ENCODE peak calls at places on chromosome 1, in four cellular contexts. Q is adrenal gland, O is astrocyte, H is H1. Y is an unnamed sample. For H3K36me3 and H3K9me3, the result is how much of the 10 kb centered on the place peaks cover.

GRCh38 chr1:182141040-182141439 is 79.5 kb upstream of the ZNF648 start:
- DNase-seq in H (no peak), Q (no peak), O (no peak), Y (no peak)

GRCh38 chr1:201686709-201687455 is 142.1 kb upstream of the IPO9 start:
- DNase-seq in H (no peak), O (no peak), Q (no peak), Y (no peak)

GRCh38 chr1:60765204-60765603 is 317.2 kb upstream of the NFIA start:
- DNase-seq in Q (peak), O (no peak), H (no peak), Y (peak)

GRCh38 chr1:151156515-151156819 is at the start of gene TNFAIP8L2:
- DNase-seq in H (no peak), O (no peak), Q (peak), Y (no peak)

GRCh38 chr1:236395780-236396664 is 1.9 kb downstream of the EDARADD start:
- DNase-seq in H (peak), Q (no peak), O (no peak), Y (peak)

GRCh38 chr1:212827377-212827776 is 20.1 kb downstream of the SPATA45 start:
- DNase-seq in H (no peak), Q (no peak), O (no peak), Y (no peak)

GRCh38 chr1:185920602-185921001 is 186.4 kb downstream of the HMCN1 start:
- DNase-seq in H (no peak), O (no peak), Q (no peak), Y (no peak)

GRCh38 chr1:24743404-24744211 is 1.6 kb upstream of the CLIC4 start:
- DNase-seq in H (no peak), Q (no peak), O (peak), Y (no peak)

GRCh38 chr1:37811027-37811655 is 3.1 kb upstream of the YRDC start:
- DNase-seq in O (peak), Q (peak), H (peak), Y (no peak)

GRCh38 chr1:156012051-156012817 is 8.5 kb downstream of the SSR2 start:
- DNase-seq in O (no peak), Q (no peak), H (no peak), Y (no peak)

GRCh38 chr1:17128361-17128760 is 9.1 kb upstream of the PADI2 start:
- DNase-seq in H (no peak), O (peak), Q (peak), Y (no peak)

GRCh38 chr1:119915517-119915916 is 19.2 kb upstream of the ADAM30 start:
- DNase-seq in Q (no peak), H (no peak), O (no peak), Y (no peak)
- H3K36me3 ChIP-seq in Q (under half), H (under half), O (half or more), Y (under half)

GRCh38 chr1:41318135-41318534 is 43.1 kb upstream of the FOXO6 start:
- DNase-seq in Q (no peak), H (peak), O (no peak), Y (no peak)

GRCh38 chr1:41319803-41320711 is 41.2 kb upstream of the FOXO6 start:
- DNase-seq in H (peak), Q (peak), O (no peak), Y (no peak)

GRCh38 chr1:41320860-41321259 is 40.4 kb upstream of the FOXO6 start:
- DNase-seq in H (peak), Q (no peak), O (no peak), Y (no peak)

GRCh38 chr1:41317356-41317755 is 43.9 kb upstream of the FOXO6 start:
- DNase-seq in O (no peak), H (peak), Q (no peak), Y (no peak)

DNA sequence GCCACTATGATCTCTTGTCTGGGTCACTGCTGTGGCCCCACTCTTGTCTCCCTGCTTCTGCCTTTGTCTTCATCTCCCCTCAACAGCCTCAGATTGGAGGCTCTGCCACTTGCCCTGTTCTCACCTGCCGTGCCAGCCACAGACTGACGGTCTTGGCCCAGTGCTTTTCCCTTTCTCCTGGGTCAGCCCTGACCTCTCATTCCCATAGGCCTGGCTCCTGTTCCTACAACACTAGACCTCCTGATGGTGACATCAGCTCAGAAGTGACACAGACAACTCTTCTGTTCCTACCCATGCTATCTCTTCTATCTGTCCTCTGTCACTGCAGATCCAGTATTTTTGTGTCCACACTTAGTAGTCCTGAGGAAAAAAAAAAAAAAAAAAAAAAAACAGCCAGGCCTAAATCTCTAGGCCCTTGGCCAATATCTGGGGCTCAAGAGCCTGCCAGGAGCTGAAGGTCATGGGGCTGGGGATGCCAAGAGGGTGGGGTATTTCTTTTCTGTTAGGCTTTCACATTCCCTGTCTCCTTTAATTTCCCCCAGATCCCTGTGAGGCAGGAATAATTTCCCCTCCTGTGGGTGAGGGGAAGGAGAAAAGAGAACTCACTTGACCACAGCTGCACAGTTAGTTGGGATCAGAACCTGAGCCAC is 42.0 kb upstream of the FOXO6 start:
- DNase-seq in Q (peak), O (no peak), H (peak), Y (no peak)
- H3K27ac ChIP-seq in Q (peak), O (no peak), H (no peak), Y (no peak)

DNA sequence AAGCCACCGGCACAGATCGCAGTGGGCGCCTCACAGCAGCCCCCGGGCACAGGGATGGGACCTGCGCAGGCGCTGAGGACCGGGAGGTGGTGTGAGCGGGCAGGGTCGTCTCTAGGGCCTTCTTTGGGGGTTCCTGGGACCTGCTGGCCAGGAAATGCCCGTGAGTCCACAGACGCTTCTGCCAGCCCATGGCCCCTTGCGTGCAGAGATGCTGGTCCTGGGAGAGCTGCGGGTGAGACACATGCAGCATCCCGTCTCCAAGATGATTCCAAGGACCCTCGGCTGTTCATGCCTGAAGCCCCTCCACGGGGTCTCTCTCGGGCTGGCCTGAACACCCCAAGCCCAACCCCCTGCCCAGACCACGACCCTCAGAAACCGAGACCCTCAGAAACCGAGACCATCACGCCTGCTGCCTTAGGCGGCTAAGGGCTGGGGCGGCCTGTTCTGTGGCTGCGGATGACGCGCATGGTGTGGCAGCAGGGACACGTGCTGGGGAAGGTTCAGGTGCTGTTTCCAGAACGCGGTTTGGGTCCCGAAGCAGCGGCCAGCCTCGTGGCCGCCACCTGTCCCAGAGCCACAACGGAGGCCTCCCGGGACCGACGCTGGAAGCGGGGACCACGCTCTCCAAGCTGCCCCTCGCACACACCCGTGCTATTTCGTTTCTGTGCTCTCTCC is 23.0 kb downstream of the CFAP74 start:
- DNase-seq in Q (no peak), O (no peak), H (no peak), Y (no peak)
- H3K9me3 ChIP-seq in Q (under half), O (under half), H (under half), Y (under half)

DNA sequence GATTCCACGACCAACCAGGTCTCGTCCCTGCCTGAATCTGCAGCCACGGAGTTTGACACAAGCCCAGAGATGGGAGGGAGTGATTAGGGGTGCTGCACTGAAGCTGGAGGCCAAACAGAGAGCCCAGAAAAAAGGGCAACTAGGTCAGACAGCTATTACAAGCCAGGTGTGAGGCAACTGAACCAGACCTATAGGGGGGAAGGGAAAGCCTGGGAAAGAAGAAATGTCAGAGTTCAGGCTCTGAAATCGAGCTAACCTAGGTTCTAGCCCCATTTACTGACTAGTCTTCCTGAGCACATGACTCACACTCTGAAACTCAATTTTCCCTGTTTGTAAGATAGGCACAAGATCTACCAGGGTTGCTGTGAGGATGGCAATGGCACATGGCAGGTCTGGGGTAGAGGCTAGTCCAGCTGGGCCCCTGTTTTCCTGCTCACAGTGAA is 1.7 kb downstream of the DHCR24 start:
- DNase-seq in H (no peak), O (no peak), Q (no peak), Y (no peak)
- H3K36me3 ChIP-seq in H (under half), O (under half), Q (under half), Y (under half)

Y was measured in prostate gland.